ENCODE peak calls at places on chromosomes 5 and 9, in eight cellular contexts. Y is uterus, H is A673, V is A549, C is suprapubic skin, S is thyroid gland, F is K562, I is left ventricle myocardium inferior. Q is an unnamed sample.

GRCh38 chr9:131505012-131505411 is 2.3 kb downstream of the POMT1 start:
- DNase-seq in Y (no peak), H (no peak), V (no peak), C (no peak), S (no peak), F (peak; percentile 60), I (no peak), Q (no peak)

GRCh38 chr9:129489838-129490582 is 130.9 kb downstream of the C9orf50 start:
- DNase-seq in Y (peak; percentile 72), H (no peak), V (no peak), C (peak; percentile 74), S (peak; percentile 35), F (peak; percentile 35), I (no peak), Q (no peak)

GRCh38 chr5:6480133-6481051 is 31.7 kb downstream of the UBE2QL1 start:
- DNase-seq in Y (no peak), H (no peak), V (no peak), C (no peak), S (no peak), F (peak; percentile 38), I (no peak), Q (no peak)

GRCh38 chr9:124947727-124948391 is 7.0 kb upstream of the GOLGA1 start:
- DNase-seq in Y (no peak), H (no peak), V (no peak), C (no peak), S (no peak), F (no peak), I (no peak), Q (no peak)

GRCh38 chr9:130847306-130848217 is 12.5 kb downstream of the ABL1 start:
- DNase-seq in Y (peak; percentile 95), H (peak; percentile 94), V (peak; percentile 90), C (peak; percentile 93), S (peak; percentile 40), F (no peak), I (peak; percentile 71), Q (peak; percentile 59)

GRCh38 chr5:125655156-125655555 is 768.1 kb upstream of the GRAMD2B start:
- DNase-seq in Y (no peak), H (no peak), V (no peak), C (no peak), S (no peak), F (no peak), I (no peak), Q (no peak)

GRCh38 chr5:127320032-127320945 is 29.7 kb downstream of the MEGF10 start:
- DNase-seq in Y (no peak), H (peak; percentile 19), V (no peak), C (no peak), S (no peak), F (no peak), I (no peak), Q (no peak)

GRCh38 chr9:106927916-106928315 is 65.0 kb downstream of the ZNF462 start:
- DNase-seq in Y (no peak), H (no peak), V (no peak), C (no peak), S (no peak), F (no peak), I (no peak), Q (no peak)

GRCh38 chr5:72160299-72160698 is 53.0 kb downstream of the MAP1B start:
- DNase-seq in Y (no peak), H (no peak), V (no peak), C (no peak), S (no peak), F (no peak), I (no peak), Q (no peak)

GRCh38 chr9:34190996-34191892 is 12.4 kb downstream of the UBAP1 start:
- DNase-seq in Y (no peak), H (peak; percentile 65), V (peak; percentile 30), C (no peak), S (no peak), F (no peak), I (no peak), Q (no peak)

GRCh38 chr5:25090818-25091217 is 446.0 kb upstream of the CDH10 start:
- DNase-seq in Y (no peak), H (no peak), V (no peak), C (no peak), S (no peak), F (no peak), I (no peak), Q (no peak)

GRCh38 chr5:50655810-50656205 is 10.6 kb upstream of the PARP8 start:
- DNase-seq in Y (no peak), H (no peak), V (no peak), C (no peak), S (peak; percentile 25), F (no peak), I (no peak), Q (no peak)

GRCh38 chr5:36371366-36371765 is 69.7 kb upstream of the RANBP3L start:
- DNase-seq in Y (no peak), H (no peak), V (no peak), C (no peak), S (no peak), F (no peak), I (no peak), Q (no peak)

GRCh38 chr9:79292731-79293280 is 279.0 kb upstream of the TLE4 start:
- DNase-seq in Y (no peak), H (no peak), V (no peak), C (no peak), S (no peak), F (no peak), I (no peak), Q (no peak)

GRCh38 chr9:92489209-92489608 is 6.9 kb upstream of the ASPN start:
- DNase-seq in Y (no peak), H (no peak), V (no peak), C (no peak), S (no peak), F (no peak), I (no peak), Q (no peak)

GRCh38 chr9:88684046-88684445 is 149.1 kb downstream of the NXNL2 start:
- DNase-seq in Y (no peak), H (peak; percentile 26), V (no peak), C (no peak), S (no peak), F (no peak), I (no peak), Q (no peak)

GRCh38 chr5:158700997-158701391 is 398.7 kb downstream of the EBF1 start:
- DNase-seq in Y (no peak), H (no peak), V (no peak), C (no peak), S (no peak), F (no peak), I (no peak), Q (no peak)
- H3K4me1 ChIP-seq in Y (peaks cover 6% of the 10 kb centered on the region), H (no peaks in the 10 kb centered on the region), V (peaks cover 60% of the 10 kb centered on the region), C (peaks cover 15% of the 10 kb centered on the region), S (no peaks in the 10 kb centered on the region), F (no peaks in the 10 kb centered on the region), I (peaks cover 31% of the 10 kb centered on the region), Q (peaks cover 44% of the 10 kb centered on the region)

GRCh38 chr9:37302277-37302676 is 120.2 kb upstream of the GRHPR start:
- DNase-seq in Y (no peak), H (peak; percentile 74), V (no peak), C (no peak), S (no peak), F (no peak), I (no peak), Q (no peak)

GRCh38 chr9:37297592-37297991 is 124.9 kb upstream of the GRHPR start:
- DNase-seq in Y (no peak), H (no peak), V (no peak), C (no peak), S (no peak), F (no peak), I (no peak), Q (no peak)

GRCh38 chr9:37300620-37301368 is 121.7 kb upstream of the GRHPR start:
- DNase-seq in Y (no peak), H (no peak), V (no peak), C (no peak), S (no peak), F (peak; percentile 60), I (no peak), Q (no peak)

GRCh38 chr9:37295796-37296195 is 126.7 kb upstream of the GRHPR start:
- DNase-seq in Y (no peak), H (peak; percentile 46), V (peak; percentile 18), C (no peak), S (no peak), F (peak; percentile 57), I (no peak), Q (no peak)

GRCh38 chr9:37301369-37302172 is 120.9 kb upstream of the GRHPR start:
- DNase-seq in Y (no peak), H (no peak), V (no peak), C (no peak), S (no peak), F (peak; percentile 22), I (no peak), Q (no peak)
- TF ChIP-seq CTCF in Y (no peak), H (no peak), V (no peak), C (no peak), S (no peak), F (peak; percentile 14), I (no peak), Q (no peak)

GRCh38 chr5:68225188-68225910 is 9.8 kb downstream of the PIK3R1 start:
- DNase-seq in Y (peak; percentile 75), H (peak; percentile 64), V (no peak), C (peak; percentile 83), S (peak; percentile 62), F (no peak), I (peak; percentile 34), Q (peak; percentile 37)
- H3K4me1 ChIP-seq in Y (peaks cover 7% of the 10 kb centered on the region), H (peaks cover 30% of the 10 kb centered on the region), V (peaks cover 16% of the 10 kb centered on the region), C (peaks cover 64% of the 10 kb centered on the region), S (peaks cover 31% of the 10 kb centered on the region), F (peaks cover 8% of the 10 kb centered on the region), I (peaks cover 100% of the 10 kb centered on the region), Q (peaks cover 39% of the 10 kb centered on the region)

DNA sequence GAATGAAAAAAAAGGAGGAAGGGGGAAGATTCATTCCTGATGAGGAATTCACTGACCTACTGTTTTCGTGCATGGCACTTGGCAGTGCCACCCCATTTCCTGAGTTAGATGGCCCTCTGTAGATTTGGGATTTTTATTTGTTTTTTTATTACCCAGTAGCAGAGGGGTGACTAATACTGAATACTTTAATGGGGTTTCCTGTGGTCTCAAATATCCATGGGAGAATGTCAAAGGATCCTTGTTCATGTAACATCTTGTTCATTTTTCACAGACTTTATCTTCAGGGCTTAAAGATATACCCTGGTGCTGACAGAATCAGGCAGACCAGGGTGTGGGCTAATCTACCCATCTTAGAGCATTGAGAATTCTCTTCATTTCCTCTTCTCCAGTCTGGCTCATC is 93.0 kb downstream of the MAMDC2 start:
- DNase-seq in Y (no peak), H (peak; percentile 47), V (no peak), C (no peak), S (no peak), F (no peak), I (no peak), Q (no peak)
- TF ChIP-seq CTCF in Y (no peak), H (no peak), V (no peak), C (no peak), S (no peak), F (no peak), I (no peak), Q (no peak)

DNA sequence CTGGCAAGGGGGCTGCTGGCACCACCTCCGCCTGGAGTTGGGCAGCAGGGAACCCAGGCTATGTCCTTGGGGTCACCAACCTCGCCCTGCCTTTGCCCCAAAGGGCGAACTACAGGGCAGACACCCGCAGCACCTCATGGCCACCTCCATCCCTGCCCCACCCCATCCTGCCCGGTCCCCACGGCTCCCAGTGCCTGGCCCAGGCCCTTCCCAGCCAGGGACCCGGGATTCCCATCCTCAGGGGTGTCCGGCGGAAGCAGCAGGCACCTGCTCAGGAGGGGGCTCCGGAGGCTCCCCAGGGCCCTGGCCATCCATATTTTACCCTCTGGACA is 37.0 kb downstream of the NACC2 start:
- DNase-seq in Y (no peak), H (no peak), V (no peak), C (no peak), S (no peak), F (no peak), I (no peak), Q (no peak)
- H3K4me1 ChIP-seq in Y (no peaks in the 10 kb centered on the region), H (peaks cover 79% of the 10 kb centered on the region), V (peaks cover 54% of the 10 kb centered on the region), C (peaks cover 24% of the 10 kb centered on the region), S (peaks cover 7% of the 10 kb centered on the region), F (peaks cover 74% of the 10 kb centered on the region), I (peaks cover 73% of the 10 kb centered on the region), Q (peaks cover 91% of the 10 kb centered on the region)

Q was measured in thoracic aorta.